ENCODE peak calls at places on chromosomes 2 and 18, in seven cellular contexts. One of them, this sample, is unnamed.
A peak's percentile ranks its signal among the peaks of the same experiment; 100 is the strongest.

GRCh38 chr2:34105015-34105767 is 506.1 kb upstream of the FAM98A start:
- DNase-seq in adrenal gland: no peak
- DNase-seq in esophagus muscularis mucosa: no peak
- DNase-seq in CD4-positive, alpha-beta memory T cell: no peak
- DNase-seq in H9: no peak
- DNase-seq in cardiac muscle cell: peak; percentile 47
- DNase-seq in esophagus squamous epithelium: no peak
- DNase-seq in this sample: no peak

GRCh38 chr2:175871949-175872348 is 130.1 kb downstream of the LNPK start:
- DNase-seq in adrenal gland: no peak
- DNase-seq in esophagus muscularis mucosa: no peak
- DNase-seq in CD4-positive, alpha-beta memory T cell: no peak
- DNase-seq in H9: no peak
- DNase-seq in cardiac muscle cell: no peak
- DNase-seq in esophagus squamous epithelium: no peak
- DNase-seq in this sample: no peak

GRCh38 chr2:56009758-56010534 is 86.4 kb upstream of the EFEMP1 start:
- DNase-seq in adrenal gland: no peak
- DNase-seq in esophagus muscularis mucosa: no peak
- DNase-seq in CD4-positive, alpha-beta memory T cell: no peak
- DNase-seq in H9: no peak
- DNase-seq in cardiac muscle cell: peak; percentile 79
- DNase-seq in esophagus squamous epithelium: no peak
- DNase-seq in this sample: no peak

GRCh38 chr2:237577956-237578870 is 11.8 kb downstream of the PRLH start:
- DNase-seq in adrenal gland: no peak
- DNase-seq in esophagus muscularis mucosa: no peak
- DNase-seq in CD4-positive, alpha-beta memory T cell: no peak
- DNase-seq in H9: no peak
- DNase-seq in cardiac muscle cell: no peak
- DNase-seq in esophagus squamous epithelium: no peak
- DNase-seq in this sample: no peak

GRCh38 chr2:40193670-40194026 is 258.2 kb downstream of the SLC8A1 start:
- DNase-seq in adrenal gland: no peak
- DNase-seq in esophagus muscularis mucosa: no peak
- DNase-seq in CD4-positive, alpha-beta memory T cell: no peak
- DNase-seq in H9: no peak
- DNase-seq in cardiac muscle cell: no peak
- DNase-seq in esophagus squamous epithelium: no peak
- DNase-seq in this sample: no peak

GRCh38 chr2:70785137-70785911 is 5.1 kb downstream of the FIGLA start:
- DNase-seq in adrenal gland: peak; percentile 31
- DNase-seq in esophagus muscularis mucosa: no peak
- DNase-seq in CD4-positive, alpha-beta memory T cell: peak; percentile 11
- DNase-seq in H9: peak; percentile 62
- DNase-seq in cardiac muscle cell: peak; percentile 48
- DNase-seq in esophagus squamous epithelium: no peak
- DNase-seq in this sample: peak; percentile 85

GRCh38 chr2:235461763-235462414 is 32.0 kb upstream of the AGAP1 start:
- DNase-seq in adrenal gland: no peak
- DNase-seq in esophagus muscularis mucosa: no peak
- DNase-seq in CD4-positive, alpha-beta memory T cell: no peak
- DNase-seq in H9: no peak
- DNase-seq in cardiac muscle cell: no peak
- DNase-seq in esophagus squamous epithelium: no peak
- DNase-seq in this sample: no peak

GRCh38 chr2:69196327-69197117 is 183.5 kb downstream of the ANTXR1 start:
- DNase-seq in adrenal gland: no peak
- DNase-seq in esophagus muscularis mucosa: no peak
- DNase-seq in CD4-positive, alpha-beta memory T cell: no peak
- DNase-seq in H9: no peak
- DNase-seq in cardiac muscle cell: peak; percentile 69
- DNase-seq in esophagus squamous epithelium: no peak
- DNase-seq in this sample: no peak

GRCh38 chr2:242031481-242032019 is 162.0 kb downstream of the RTP5 start:
- DNase-seq in adrenal gland: no peak
- DNase-seq in esophagus muscularis mucosa: no peak
- DNase-seq in CD4-positive, alpha-beta memory T cell: peak; percentile 79
- DNase-seq in H9: peak; percentile 15
- DNase-seq in cardiac muscle cell: peak; percentile 69
- DNase-seq in esophagus squamous epithelium: no peak
- DNase-seq in this sample: peak; percentile 34

GRCh38 chr2:61426267-61426897 is 44.5 kb downstream of the USP34 start:
- DNase-seq in adrenal gland: peak; percentile 34
- DNase-seq in esophagus muscularis mucosa: no peak
- DNase-seq in CD4-positive, alpha-beta memory T cell: peak; percentile 75
- DNase-seq in H9: peak; percentile 83
- DNase-seq in cardiac muscle cell: peak; percentile 53
- DNase-seq in esophagus squamous epithelium: peak; percentile 12
- DNase-seq in this sample: peak; percentile 91

GRCh38 chr2:234502919-234503285 is 6.0 kb upstream of the ARL4C start:
- DNase-seq in adrenal gland: no peak
- DNase-seq in esophagus muscularis mucosa: no peak
- DNase-seq in CD4-positive, alpha-beta memory T cell: no peak
- DNase-seq in H9: no peak
- DNase-seq in cardiac muscle cell: no peak
- DNase-seq in esophagus squamous epithelium: no peak
- DNase-seq in this sample: no peak

GRCh38 chr18:23235860-23236259 is 100.6 kb downstream of the CABLES1 start:
- DNase-seq in adrenal gland: no peak
- DNase-seq in esophagus muscularis mucosa: no peak
- DNase-seq in CD4-positive, alpha-beta memory T cell: no peak
- DNase-seq in H9: peak; percentile 52
- DNase-seq in cardiac muscle cell: no peak
- DNase-seq in esophagus squamous epithelium: no peak
- DNase-seq in this sample: peak; percentile 74

GRCh38 chr18:79195716-79196683 is 126.8 kb downstream of the ATP9B start:
- DNase-seq in adrenal gland: no peak
- DNase-seq in esophagus muscularis mucosa: no peak
- DNase-seq in CD4-positive, alpha-beta memory T cell: no peak
- DNase-seq in H9: no peak
- DNase-seq in cardiac muscle cell: no peak
- DNase-seq in esophagus squamous epithelium: no peak
- DNase-seq in this sample: no peak

GRCh38 chr2:223725494-223725893 is 111.9 kb downstream of the AP1S3 start:
- DNase-seq in adrenal gland: peak; percentile 95
- DNase-seq in esophagus muscularis mucosa: no peak
- DNase-seq in CD4-positive, alpha-beta memory T cell: no peak
- DNase-seq in H9: peak; percentile 89
- DNase-seq in cardiac muscle cell: peak; percentile 97
- DNase-seq in esophagus squamous epithelium: no peak
- DNase-seq in this sample: peak; percentile 92

GRCh38 chr2:135960598-135961551 is 24.6 kb downstream of the DARS1 start:
- DNase-seq in adrenal gland: no peak
- DNase-seq in esophagus muscularis mucosa: no peak
- DNase-seq in CD4-positive, alpha-beta memory T cell: peak; percentile 53
- DNase-seq in H9: no peak
- DNase-seq in cardiac muscle cell: peak; percentile 55
- DNase-seq in esophagus squamous epithelium: no peak
- DNase-seq in this sample: no peak

GRCh38 chr2:84854835-84855234 is 26.0 kb downstream of the TRABD2A start:
- DNase-seq in adrenal gland: no peak
- DNase-seq in esophagus muscularis mucosa: no peak
- DNase-seq in CD4-positive, alpha-beta memory T cell: no peak
- DNase-seq in H9: no peak
- DNase-seq in cardiac muscle cell: no peak
- DNase-seq in esophagus squamous epithelium: no peak
- DNase-seq in this sample: peak; percentile 20

GRCh38 chr2:31318360-31319336 is 84.7 kb downstream of the EHD3 start:
- DNase-seq in adrenal gland: no peak
- DNase-seq in esophagus muscularis mucosa: no peak
- DNase-seq in CD4-positive, alpha-beta memory T cell: peak; percentile 10
- DNase-seq in H9: no peak
- DNase-seq in cardiac muscle cell: peak; percentile 81
- DNase-seq in esophagus squamous epithelium: no peak
- DNase-seq in this sample: no peak

GRCh38 chr2:173648816-173649215 is 294.1 kb downstream of the CDCA7 start:
- DNase-seq in adrenal gland: no peak
- DNase-seq in esophagus muscularis mucosa: no peak
- DNase-seq in CD4-positive, alpha-beta memory T cell: no peak
- DNase-seq in H9: no peak
- DNase-seq in cardiac muscle cell: no peak
- DNase-seq in esophagus squamous epithelium: no peak
- DNase-seq in this sample: no peak

GRCh38 chr2:171248205-171248662 is 87.5 kb upstream of the TLK1 start:
- DNase-seq in adrenal gland: no peak
- DNase-seq in esophagus muscularis mucosa: no peak
- DNase-seq in CD4-positive, alpha-beta memory T cell: peak; percentile 79
- DNase-seq in H9: no peak
- DNase-seq in cardiac muscle cell: no peak
- DNase-seq in esophagus squamous epithelium: no peak
- DNase-seq in this sample: no peak

GRCh38 chr2:196315388-196316049 is 144.1 kb upstream of the STK17B start:
- DNase-seq in adrenal gland: no peak
- DNase-seq in esophagus muscularis mucosa: no peak
- DNase-seq in CD4-positive, alpha-beta memory T cell: no peak
- DNase-seq in H9: no peak
- DNase-seq in cardiac muscle cell: peak; percentile 39
- DNase-seq in esophagus squamous epithelium: no peak
- DNase-seq in this sample: no peak

GRCh38 chr2:174535757-174536703 is 49.2 kb upstream of the GPR155 start:
- DNase-seq in adrenal gland: no peak
- DNase-seq in esophagus muscularis mucosa: no peak
- DNase-seq in CD4-positive, alpha-beta memory T cell: no peak
- DNase-seq in H9: no peak
- DNase-seq in cardiac muscle cell: no peak
- DNase-seq in esophagus squamous epithelium: no peak
- DNase-seq in this sample: no peak

GRCh38 chr18:45014047-45014501 is 333.4 kb downstream of the SETBP1 start:
- DNase-seq in adrenal gland: peak; percentile 13
- DNase-seq in esophagus muscularis mucosa: no peak
- DNase-seq in CD4-positive, alpha-beta memory T cell: no peak
- DNase-seq in H9: peak; percentile 60
- DNase-seq in cardiac muscle cell: peak; percentile 73
- DNase-seq in esophagus squamous epithelium: no peak
- DNase-seq in this sample: peak; percentile 70

GRCh38 chr2:179913809-179914208 is 52.4 kb upstream of the ZNF385B start:
- DNase-seq in adrenal gland: no peak
- DNase-seq in esophagus muscularis mucosa: no peak
- DNase-seq in CD4-positive, alpha-beta memory T cell: no peak
- DNase-seq in H9: no peak
- DNase-seq in cardiac muscle cell: no peak
- DNase-seq in esophagus squamous epithelium: no peak
- DNase-seq in this sample: no peak

GRCh38 chr2:8442833-8443486 is 238.9 kb upstream of the ID2 start:
- DNase-seq in adrenal gland: no peak
- DNase-seq in esophagus muscularis mucosa: no peak
- DNase-seq in CD4-positive, alpha-beta memory T cell: no peak
- DNase-seq in H9: no peak
- DNase-seq in cardiac muscle cell: no peak
- DNase-seq in esophagus squamous epithelium: no peak
- DNase-seq in this sample: no peak

GRCh38 chr2:3864943-3865664 is 161.7 kb downstream of the DCDC2C start:
- DNase-seq in adrenal gland: no peak
- DNase-seq in esophagus muscularis mucosa: no peak
- DNase-seq in CD4-positive, alpha-beta memory T cell: no peak
- DNase-seq in H9: no peak
- DNase-seq in cardiac muscle cell: no peak
- DNase-seq in esophagus squamous epithelium: no peak
- DNase-seq in this sample: no peak

DNA sequence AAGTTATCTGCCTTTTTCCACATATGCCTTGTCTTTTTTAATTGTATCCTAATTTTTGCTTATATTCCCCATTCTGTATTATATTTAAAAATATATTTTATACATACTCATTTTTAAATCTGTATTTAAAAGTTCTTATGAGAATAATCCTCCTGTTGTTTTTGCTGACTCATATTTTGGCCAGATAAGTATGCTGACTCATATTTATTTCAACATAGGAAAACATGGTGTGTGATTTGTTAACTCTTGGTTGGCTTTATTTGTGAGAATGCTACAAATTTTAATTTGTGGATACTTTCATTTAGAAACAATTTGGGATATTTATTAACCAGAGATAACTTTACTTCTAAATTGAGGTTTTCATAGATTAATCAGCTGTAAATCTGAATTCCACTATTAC is 587.7 kb downstream of the CPS1 start:
- DNase-seq in adrenal gland: no peak
- DNase-seq in esophagus muscularis mucosa: no peak
- DNase-seq in CD4-positive, alpha-beta memory T cell: no peak
- DNase-seq in H9: no peak
- DNase-seq in cardiac muscle cell: peak; percentile 84
- DNase-seq in esophagus squamous epithelium: no peak
- DNase-seq in this sample: no peak
- H3K27ac ChIP-seq in adrenal gland: no peak overlapping the region
- H3K27ac ChIP-seq in esophagus muscularis mucosa: no peak overlapping the region
- H3K27ac ChIP-seq in CD4-positive, alpha-beta memory T cell: no peak overlapping the region
- H3K27ac ChIP-seq in H9: no peak overlapping the region
- H3K27ac ChIP-seq in cardiac muscle cell: no peak overlapping the region
- H3K27ac ChIP-seq in esophagus squamous epithelium: no peak overlapping the region
- H3K27ac ChIP-seq in this sample: no peak overlapping the region

GRCh38 chr2:65450395-65450794 is 18.0 kb upstream of the SPRED2 start:
- DNase-seq in adrenal gland: no peak
- DNase-seq in esophagus muscularis mucosa: no peak
- DNase-seq in CD4-positive, alpha-beta memory T cell: no peak
- DNase-seq in H9: no peak
- DNase-seq in cardiac muscle cell: no peak
- DNase-seq in esophagus squamous epithelium: no peak
- DNase-seq in this sample: no peak
- H3K27ac ChIP-seq in adrenal gland: no peak overlapping the region
- H3K27ac ChIP-seq in esophagus muscularis mucosa: no peak overlapping the region
- H3K27ac ChIP-seq in CD4-positive, alpha-beta memory T cell: no peak overlapping the region
- H3K27ac ChIP-seq in H9: no peak overlapping the region
- H3K27ac ChIP-seq in cardiac muscle cell: no peak overlapping the region
- H3K27ac ChIP-seq in esophagus squamous epithelium: no peak overlapping the region
- H3K27ac ChIP-seq in this sample: no peak overlapping the region

GRCh38 chr2:164764474-164764873 is 77.1 kb downstream of the COBLL1 start:
- DNase-seq in adrenal gland: peak; percentile 29
- DNase-seq in esophagus muscularis mucosa: no peak
- DNase-seq in CD4-positive, alpha-beta memory T cell: no peak
- DNase-seq in H9: no peak
- DNase-seq in cardiac muscle cell: no peak
- DNase-seq in esophagus squamous epithelium: no peak
- DNase-seq in this sample: no peak

GRCh38 chr2:164764996-164765395 is 76.6 kb downstream of the COBLL1 start:
- DNase-seq in adrenal gland: no peak
- DNase-seq in esophagus muscularis mucosa: no peak
- DNase-seq in CD4-positive, alpha-beta memory T cell: no peak
- DNase-seq in H9: no peak
- DNase-seq in cardiac muscle cell: no peak
- DNase-seq in esophagus squamous epithelium: no peak
- DNase-seq in this sample: no peak

GRCh38 chr2:164761737-164762460 is 79.7 kb downstream of the COBLL1 start:
- DNase-seq in adrenal gland: no peak
- DNase-seq in esophagus muscularis mucosa: no peak
- DNase-seq in CD4-positive, alpha-beta memory T cell: no peak
- DNase-seq in H9: no peak
- DNase-seq in cardiac muscle cell: no peak
- DNase-seq in esophagus squamous epithelium: no peak
- DNase-seq in this sample: no peak

GRCh38 chr2:164766217-164766616 is 75.4 kb downstream of the COBLL1 start:
- DNase-seq in adrenal gland: no peak
- DNase-seq in esophagus muscularis mucosa: no peak
- DNase-seq in CD4-positive, alpha-beta memory T cell: no peak
- DNase-seq in H9: no peak
- DNase-seq in cardiac muscle cell: no peak
- DNase-seq in esophagus squamous epithelium: no peak
- DNase-seq in this sample: no peak

GRCh38 chr2:164763431-164763830 is 78.2 kb downstream of the COBLL1 start:
- DNase-seq in adrenal gland: no peak
- DNase-seq in esophagus muscularis mucosa: no peak
- DNase-seq in CD4-positive, alpha-beta memory T cell: no peak
- DNase-seq in H9: no peak
- DNase-seq in cardiac muscle cell: no peak
- DNase-seq in esophagus squamous epithelium: no peak
- DNase-seq in this sample: no peak
- H3K27ac ChIP-seq in adrenal gland: no peak overlapping the region
- H3K27ac ChIP-seq in esophagus muscularis mucosa: no peak overlapping the region
- H3K27ac ChIP-seq in CD4-positive, alpha-beta memory T cell: no peak overlapping the region
- H3K27ac ChIP-seq in H9: no peak overlapping the region
- H3K27ac ChIP-seq in cardiac muscle cell: no peak overlapping the region
- H3K27ac ChIP-seq in esophagus squamous epithelium: no peak overlapping the region
- H3K27ac ChIP-seq in this sample: no peak overlapping the region

GRCh38 chr2:76073992-76074604 is 363.4 kb upstream of the GCFC2 start:
- DNase-seq in adrenal gland: no peak
- DNase-seq in esophagus muscularis mucosa: no peak
- DNase-seq in CD4-positive, alpha-beta memory T cell: no peak
- DNase-seq in H9: no peak
- DNase-seq in cardiac muscle cell: no peak
- DNase-seq in esophagus squamous epithelium: no peak
- DNase-seq in this sample: no peak
- H3K27ac ChIP-seq in adrenal gland: no peak overlapping the region
- H3K27ac ChIP-seq in esophagus muscularis mucosa: no peak overlapping the region
- H3K27ac ChIP-seq in CD4-positive, alpha-beta memory T cell: no peak overlapping the region
- H3K27ac ChIP-seq in H9: no peak overlapping the region
- H3K27ac ChIP-seq in cardiac muscle cell: no peak overlapping the region
- H3K27ac ChIP-seq in esophagus squamous epithelium: no peak overlapping the region
- H3K27ac ChIP-seq in this sample: no peak overlapping the region